ENCODE peak calls at places on chromosomes 5 and 9, in four cellular contexts. Z is suprapubic skin, W is tibial artery, G is NT2/D1. B is an unnamed sample.

GRCh38 chr5:60092671-60093422 is 199.3 kb upstream of the PDE4D start:
- DNase-seq in Z (no peak), W (no peak), G (no peak), B (no peak)

GRCh38 chr5:157870837-157871834 is 12.2 kb upstream of the CLINT1 start:
- DNase-seq in Z (no peak), W (no peak), G (no peak), B (no peak)

GRCh38 chr5:51618234-51618633 is 235.0 kb downstream of the ISL1 start:
- DNase-seq in Z (no peak), W (no peak), G (no peak), B (no peak)

GRCh38 chr5:65811004-65811403 is 89.0 kb downstream of the NLN start:
- DNase-seq in Z (no peak), W (no peak), G (no peak), B (no peak)

GRCh38 chr9:93091056-93091452 is 5.0 kb upstream of the CARD19 start:
- DNase-seq in Z (peak; percentile 38), W (peak; percentile 17), G (no peak), B (no peak)

GRCh38 chr9:87564111-87564510 is 66.4 kb downstream of the DAPK1 start:
- DNase-seq in Z (no peak), W (no peak), G (no peak), B (no peak)

GRCh38 chr5:9059920-9060691 is 485.8 kb downstream of the SEMA5A start:
- DNase-seq in Z (no peak), W (no peak), G (no peak), B (no peak)

GRCh38 chr5:1517838-1518237 is 5.9 kb downstream of the LPCAT1 start:
- DNase-seq in Z (peak; percentile 76), W (peak; percentile 52), G (no peak), B (no peak)

GRCh38 chr9:135665795-135666189 is 2.7 kb downstream of the LCN9 start:
- DNase-seq in Z (peak; percentile 69), W (peak; percentile 56), G (no peak), B (no peak)

GRCh38 chr9:34463098-34463900 is 4.7 kb downstream of the DNAI1 start:
- DNase-seq in Z (no peak), W (no peak), G (no peak), B (no peak)

GRCh38 chr9:556675-557074 is 284.8 kb upstream of the DMRT1 start:
- DNase-seq in Z (no peak), W (no peak), G (no peak), B (no peak)

GRCh38 chr9:104110509-104110908 is 16.4 kb downstream of the SMC2 start:
- DNase-seq in Z (no peak), W (no peak), G (no peak), B (no peak)

GRCh38 chr5:136638084-136638483 is 272.7 kb upstream of the TRPC7 start:
- DNase-seq in Z (no peak), W (no peak), G (no peak), B (no peak)

GRCh38 chr9:100087218-100087617 is 11.6 kb downstream of the ERP44 start:
- DNase-seq in Z (no peak), W (no peak), G (no peak), B (no peak)

GRCh38 chr5:123785160-123786001 is 273.4 kb downstream of the CSNK1G3 start:
- DNase-seq in Z (no peak), W (no peak), G (no peak), B (no peak)

GRCh38 chr9:13181652-13182051 is 97.8 kb downstream of the MPDZ start:
- DNase-seq in Z (no peak), W (no peak), G (no peak), B (no peak)

GRCh38 chr9:82810902-82811301 is 252.0 kb downstream of the RASEF start:
- DNase-seq in Z (no peak), W (no peak), G (no peak), B (no peak)

GRCh38 chr5:16809816-16810502 is 126.1 kb downstream of the MYO10 start:
- DNase-seq in Z (no peak), W (no peak), G (no peak), B (no peak)

GRCh38 chr9:129995409-129996160 is 47.4 kb downstream of the FNBP1 start:
- DNase-seq in Z (no peak), W (no peak), G (no peak), B (no peak)

GRCh38 chr9:79812507-79813261 is 240.9 kb downstream of the TLE4 start:
- DNase-seq in Z (no peak), W (no peak), G (no peak), B (peak; percentile 74)

GRCh38 chr5:35884125-35884788 is 27.6 kb downstream of the IL7R start:
- DNase-seq in Z (no peak), W (no peak), G (peak; percentile 1), B (peak; percentile 96)

GRCh38 chr9:134777153-134777552 is 103.5 kb upstream of the FCN2 start:
- DNase-seq in Z (no peak), W (no peak), G (no peak), B (no peak)

GRCh38 chr5:154163327-154163997 is 27.1 kb upstream of the GALNT10 start:
- DNase-seq in Z (no peak), W (no peak), G (no peak), B (no peak)

GRCh38 chr9:16501098-16501663 is 369.3 kb downstream of the BNC2 start:
- DNase-seq in Z (no peak), W (no peak), G (no peak), B (no peak)

GRCh38 chr5:55338810-55339243 is 31.0 kb downstream of the MTREX start:
- DNase-seq in Z (no peak), W (peak; percentile 78), G (no peak), B (no peak)

GRCh38 chr9:127898433-127899199 is 787 bp downstream of the ST6GALNAC6 start:
- DNase-seq in Z (no peak), W (peak; percentile 82), G (no peak), B (no peak)

GRCh38 chr9:6538666-6539071 is 106.9 kb downstream of the GLDC start:
- DNase-seq in Z (no peak), W (no peak), G (no peak), B (no peak)

GRCh38 chr9:94952553-94953373 is 226.3 kb downstream of the AOPEP start:
- DNase-seq in Z (no peak), W (peak; percentile 85), G (no peak), B (no peak)

GRCh38 chr5:108523360-108523759 is 141.5 kb upstream of the FBXL17 start:
- DNase-seq in Z (no peak), W (no peak), G (no peak), B (no peak)

GRCh38 chr9:87570000-87570834 is 72.5 kb downstream of the DAPK1 start:
- DNase-seq in Z (no peak), W (no peak), G (no peak), B (no peak)

GRCh38 chr9:121055642-121056143 is 5.6 kb upstream of the C5 start:
- DNase-seq in Z (no peak), W (no peak), G (peak; percentile 32), B (no peak)

GRCh38 chr5:56527174-56527573 is 288.2 kb upstream of the MAP3K1 start:
- DNase-seq in Z (no peak), W (no peak), G (no peak), B (no peak)

GRCh38 chr5:122849746-122850145 is 4.3 kb downstream of the SNX24 start:
- DNase-seq in Z (no peak), W (no peak), G (no peak), B (no peak)

GRCh38 chr5:68683632-68684035 is 410.2 kb upstream of the SLC30A5 start:
- DNase-seq in Z (no peak), W (no peak), G (no peak), B (no peak)

DNA sequence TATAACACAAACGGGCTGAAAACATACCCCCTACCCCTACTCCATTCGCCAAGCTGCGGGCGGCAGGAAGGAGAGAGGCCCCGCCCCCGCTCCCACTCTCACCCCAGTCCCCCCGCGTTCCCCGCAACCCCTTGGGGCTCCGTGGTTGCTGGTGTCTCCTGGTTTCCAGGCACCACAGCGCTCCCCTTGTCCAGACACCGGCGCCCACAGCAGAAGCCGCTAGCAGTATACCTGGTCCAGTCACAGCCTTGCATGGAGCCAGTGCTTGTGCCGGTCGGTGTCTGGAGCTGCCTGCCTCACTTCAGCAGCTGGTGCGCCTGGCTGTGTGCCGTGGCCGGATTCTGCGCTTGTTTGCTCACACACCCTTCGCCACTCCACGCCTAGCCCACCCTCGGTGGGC is 240.5 kb upstream of the DAB2 start:
- DNase-seq in Z (no peak), W (no peak), G (no peak), B (no peak)
- H3K4me3 ChIP-seq in Z (no peak overlapping the region), W (no peak overlapping the region), G (no peak overlapping the region), B (no peak overlapping the region)

DNA sequence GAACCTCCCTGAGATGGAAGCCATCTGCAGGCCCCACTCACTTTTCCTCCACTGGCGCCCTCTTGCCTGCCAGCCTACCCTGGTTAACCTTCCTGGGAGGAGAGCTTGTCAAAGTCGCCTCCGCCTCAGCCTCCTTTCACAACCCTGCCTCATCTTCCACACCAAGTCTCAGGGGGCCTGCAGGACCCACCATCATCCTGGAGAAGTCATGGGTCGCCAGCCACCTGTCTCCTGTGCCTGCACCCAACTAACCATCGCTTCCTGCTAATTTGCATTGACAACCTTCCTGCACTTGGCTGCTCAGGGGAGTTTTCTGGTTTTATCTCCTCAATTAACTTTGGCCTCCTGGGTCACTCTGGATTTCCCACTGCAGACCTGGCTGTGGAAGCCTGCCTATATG is 52.8 kb upstream of the GRHPR start:
- DNase-seq in Z (no peak), W (no peak), G (no peak), B (no peak)
- H3K4me3 ChIP-seq in Z (no peak overlapping the region), W (no peak overlapping the region), G (no peak overlapping the region), B (no peak overlapping the region)

GRCh38 chr5:173733831-173734491 is 117.5 kb upstream of the BOD1 start:
- DNase-seq in Z (no peak), W (no peak), G (no peak), B (no peak)
- H3K4me3 ChIP-seq in Z (no peak overlapping the region), W (no peak overlapping the region), G (no peak overlapping the region), B (no peak overlapping the region)

DNA sequence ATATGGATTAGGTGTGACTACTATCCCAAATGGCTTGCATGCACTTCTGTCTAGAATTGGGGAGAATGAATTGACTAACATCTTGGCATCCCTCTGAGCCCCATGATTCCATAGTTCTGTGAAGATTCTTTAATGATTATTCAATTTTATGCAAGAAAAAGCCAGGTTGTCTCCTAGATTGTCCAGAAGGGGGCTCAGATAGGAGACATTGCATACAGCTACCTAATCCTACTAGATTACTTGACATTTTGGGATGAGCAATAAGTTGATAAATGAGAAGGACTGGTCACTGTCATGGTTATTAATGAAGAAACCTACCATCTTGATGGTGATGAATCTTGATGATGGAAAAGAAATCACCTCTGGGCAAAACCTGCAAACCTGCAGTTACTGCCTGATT is 117.0 kb downstream of the CARTPT start:
- DNase-seq in Z (no peak), W (no peak), G (no peak), B (no peak)
- H3K4me3 ChIP-seq in Z (no peak overlapping the region), W (no peak overlapping the region), G (no peak overlapping the region), B (no peak overlapping the region)

GRCh38 chr9:113012492-113012891 is 500 bp upstream of the ZNF883 start:
- DNase-seq in Z (no peak), W (no peak), G (no peak), B (no peak)
- H3K4me3 ChIP-seq in Z (peak overlapping the region; percentile 18), W (peak overlapping the region; percentile 43), G (peak overlapping the region; percentile 62), B (no peak overlapping the region)